ENCODE peak calls at places on chromosomes 3 and 15, in six cellular contexts. U is H1, W is GM12892, Q is HepG2, F is GM12878, X is K562. Y is an unnamed sample.

GRCh38 chr3:53183514-53183913 is 22.5 kb downstream of the PRKCD start:
- DNase-seq in W (no peak), F (no peak), Q (no peak), U (no peak), X (no peak), Y (no peak)

GRCh38 chr3:40597441-40597840 is 72.7 kb downstream of the ZNF621 start:
- DNase-seq in X (no peak), W (no peak), F (no peak), U (no peak), Q (no peak), Y (no peak)

GRCh38 chr3:6739288-6739687 is 121.6 kb upstream of the GRM7 start:
- DNase-seq in F (no peak), W (no peak), X (no peak), Q (no peak), U (peak; percentile 49), Y (no peak)

GRCh38 chr15:40958146-40958545 is 4.9 kb downstream of the CHAC1 start:
- DNase-seq in Q (no peak), U (no peak), W (no peak), X (no peak), F (no peak), Y (no peak)

GRCh38 chr3:39644176-39644575 is 165.2 kb upstream of the MYRIP start:
- DNase-seq in U (no peak), Q (no peak), F (no peak), X (no peak), W (no peak), Y (no peak)

GRCh38 chr3:120364821-120365220 is 15.7 kb upstream of the LRRC58 start:
- DNase-seq in Q (no peak), X (no peak), F (no peak), W (no peak), U (no peak), Y (no peak)

GRCh38 chr3:187858711-187859110 is 113.4 kb upstream of the BCL6 start:
- DNase-seq in F (no peak), W (no peak), Q (no peak), X (no peak), U (no peak), Y (no peak)

GRCh38 chr15:36757189-36757814 is 177.9 kb downstream of the CDIN1 start:
- DNase-seq in W (no peak), X (no peak), F (no peak), Q (no peak), U (no peak), Y (no peak)

GRCh38 chr3:143831998-143832397 is 16.3 kb downstream of the SLC9A9 start:
- DNase-seq in Q (no peak), W (no peak), F (no peak), U (no peak), X (no peak), Y (no peak)

GRCh38 chr3:186194451-186194811 is 85.5 kb upstream of the ETV5 start:
- DNase-seq in W (no peak), F (no peak), X (no peak), Q (no peak), U (no peak), Y (no peak)

GRCh38 chr3:49966233-49966942 is 26.4 kb downstream of the RBM6 start:
- DNase-seq in U (no peak), F (no peak), X (no peak), W (no peak), Q (no peak), Y (no peak)

GRCh38 chr3:109572298-109572697 is 235.0 kb upstream of the DPPA4 start:
- DNase-seq in U (no peak), Q (no peak), X (no peak), F (no peak), W (no peak), Y (no peak)

GRCh38 chr3:104907507-104907906 is 459.2 kb upstream of the ALCAM start:
- DNase-seq in F (no peak), U (no peak), X (no peak), W (no peak), Q (no peak), Y (no peak)
- TF ChIP-seq POLR2A in F (no peak), U (no peak), X (no peak), W (no peak), Q (no peak), Y (no peak)

GRCh38 chr3:132972333-132972732 is 65.9 kb upstream of the TMEM108 start:
- DNase-seq in W (no peak), F (no peak), U (no peak), Q (no peak), X (no peak), Y (no peak)
- TF ChIP-seq TAF1 in W (no peak), F (no peak), U (no peak), Q (no peak), X (no peak), Y (no peak)

GRCh38 chr3:113247664-113248458 is 36.5 kb downstream of the BOC start:
- DNase-seq in X (no peak), F (no peak), Q (no peak), U (no peak), W (no peak), Y (no peak)
- TF ChIP-seq POLR2AphosphoS5 in X (no peak), F (no peak), Q (no peak), U (no peak), W (no peak), Y (no peak)

GRCh38 chr15:79826800-79827199 is 70.0 kb downstream of the MTHFS start:
- DNase-seq in F (no peak), U (no peak), X (no peak), W (no peak), Q (no peak), Y (no peak)

GRCh38 chr15:79831635-79832034 is 65.2 kb downstream of the MTHFS start:
- DNase-seq in X (no peak), W (no peak), U (no peak), Q (no peak), F (no peak), Y (no peak)

GRCh38 chr15:79829950-79830349 is 66.9 kb downstream of the MTHFS start:
- DNase-seq in U (no peak), Q (no peak), W (no peak), F (no peak), X (no peak), Y (no peak)

GRCh38 chr15:79832358-79832757 is 64.5 kb downstream of the MTHFS start:
- DNase-seq in U (no peak), Q (no peak), F (no peak), X (no peak), W (no peak), Y (no peak)

DNA sequence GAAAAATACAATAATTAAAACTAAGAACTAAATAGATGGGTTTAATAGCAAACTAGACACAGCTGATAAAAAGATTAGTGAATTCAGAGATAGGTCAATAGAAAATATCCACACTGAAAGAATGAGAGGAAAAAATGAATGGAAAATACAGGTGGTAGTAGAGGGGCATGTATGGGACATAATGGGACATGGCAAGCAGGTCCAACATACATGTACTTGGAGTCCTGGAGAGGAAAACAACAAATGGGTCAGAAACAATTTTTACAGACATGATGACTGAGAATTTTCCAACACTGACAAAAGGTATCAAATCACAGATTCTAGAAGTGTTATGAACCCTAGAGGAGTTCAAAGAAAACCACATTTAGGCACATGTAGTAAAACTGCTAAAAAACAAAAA is 68.4 kb downstream of the MTHFS start:
- DNase-seq in F (no peak), X (no peak), U (no peak), W (no peak), Q (no peak), Y (no peak)
- TF ChIP-seq POLR2A in F (no peak), X (no peak), U (no peak), W (no peak), Q (no peak), Y (no peak)

GRCh38 chr15:96298217-96298616 is 32.3 kb upstream of the NR2F2 start:
- DNase-seq in Q (no peak), U (no peak), W (no peak), X (no peak), F (no peak), Y (no peak)
- TF ChIP-seq TAF1 in Q (no peak), U (no peak), W (no peak), X (no peak), F (no peak), Y (no peak)

DNA sequence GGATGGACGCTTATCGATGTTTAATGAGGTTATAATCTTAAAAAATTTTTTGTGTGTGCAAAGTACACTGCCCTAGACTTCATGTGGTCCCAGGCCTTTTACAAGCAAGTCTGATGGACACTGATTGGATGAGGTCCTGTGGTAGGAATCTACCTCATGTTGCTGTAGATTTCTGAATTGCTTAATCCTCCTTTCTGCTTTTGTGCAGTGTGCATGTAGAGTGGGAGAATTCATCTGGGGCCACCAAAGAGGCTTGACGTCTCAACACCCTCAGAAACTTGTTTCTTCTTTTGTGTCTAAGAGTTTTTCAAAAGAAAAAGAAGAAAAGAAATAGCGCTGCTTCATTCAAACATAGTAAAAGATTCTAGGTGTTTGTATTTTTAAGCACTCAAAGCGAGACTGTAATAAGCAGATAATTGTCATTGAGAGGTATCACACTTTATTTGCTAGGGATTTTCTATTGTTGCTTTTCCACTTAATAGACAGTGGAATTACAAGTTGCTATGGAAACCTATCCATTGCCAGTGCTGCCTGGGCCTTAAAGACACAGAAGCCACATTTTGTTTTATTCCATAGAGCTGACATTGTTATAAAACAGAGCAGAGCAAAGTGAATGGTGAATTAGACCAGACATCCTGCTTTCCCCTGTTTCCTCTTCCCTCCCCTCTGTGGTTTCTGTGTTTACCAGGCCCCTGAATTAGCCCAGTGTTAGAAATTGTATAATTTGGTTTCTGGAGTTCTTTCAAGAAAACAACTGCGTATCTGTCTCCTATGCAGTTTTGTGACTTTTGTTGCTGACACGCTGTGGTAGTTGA is 46.4 kb downstream of the NR1D2 start:
- DNase-seq in Q (no peak), W (no peak), X (no peak), U (no peak), F (no peak), Y (no peak)
- TF ChIP-seq POLR2AphosphoS5 in Q (no peak), W (no peak), X (no peak), U (no peak), F (no peak), Y (no peak)

GRCh38 chr3:194141415-194142155 is 5.6 kb downstream of the HES1 start:
- DNase-seq in W (peak; percentile 74), F (no peak), X (peak; percentile 91), Q (peak; percentile 78), U (peak; percentile 82), Y (peak; percentile 74)
- TF ChIP-seq POLR2A in W (no peak), F (peak; percentile 4), X (peak; percentile 75), Q (peak; percentile 66), U (no peak), Y (no peak)

GRCh38 chr3:5258526-5258925 is 71.0 kb downstream of the EDEM1 start:
- DNase-seq in Q (no peak), F (no peak), U (no peak), X (no peak), W (no peak), Y (no peak)
- TF ChIP-seq TAF1 in Q (no peak), F (no peak), U (no peak), X (no peak), W (no peak), Y (no peak)